ENCODE peak calls at places on chromosomes 6 and 20, in six cellular contexts. T, E, N, J, W and L are unnamed samples.

GRCh38 chr20:13262302-13262650 is 41.2 kb downstream of the ISM1 start:
- DNase-seq in W (no peak), E (no peak), J (no peak), N (no peak), T (no peak), L (no peak)

GRCh38 chr6:33993653-33994052 is 152.2 kb downstream of the GRM4 start:
- DNase-seq in W (no peak), N (no peak), T (no peak), E (no peak), J (no peak), L (no peak)

GRCh38 chr20:32289661-32290431 is 12.4 kb downstream of the KIF3B start:
- DNase-seq in W (no peak), T (no peak), J (no peak), N (no peak), E (no peak), L (no peak)

GRCh38 chr6:118551063-118551672 is 3.1 kb downstream of the PLN start:
- DNase-seq in T (no peak), E (no peak), W (no peak), N (peak; percentile 17), J (peak; percentile 42), L (no peak)

GRCh38 chr20:49811825-49812462 is 684 bp upstream of the SLC9A8 start:
- DNase-seq in N (no peak), T (no peak), J (peak; percentile 44), W (no peak), E (no peak), L (no peak)

GRCh38 chr6:131995924-131996323 is 44.8 kb upstream of the CCN2 start:
- DNase-seq in E (no peak), T (no peak), J (no peak), W (no peak), N (peak; percentile 52), L (no peak)

GRCh38 chr20:63128367-63128766 is 87.6 kb downstream of the YTHDF1 start:
- DNase-seq in N (no peak), E (no peak), T (no peak), J (no peak), W (no peak), L (peak; percentile 29)

GRCh38 chr6:10205120-10205519 is 209.8 kb downstream of the TFAP2A start:
- DNase-seq in N (no peak), W (no peak), T (no peak), J (no peak), E (no peak), L (no peak)

GRCh38 chr6:41080623-41081022 is 7.8 kb downstream of the NFYA start:
- DNase-seq in N (no peak), E (no peak), J (no peak), W (no peak), T (no peak), L (no peak)

GRCh38 chr6:77487808-77488425 is 24.6 kb upstream of the HTR1B start:
- DNase-seq in W (no peak), J (no peak), N (no peak), E (no peak), T (no peak), L (no peak)

GRCh38 chr6:50264995-50265571 is 215.4 kb upstream of the DEFB112 start:
- DNase-seq in W (no peak), N (no peak), J (no peak), T (no peak), E (no peak), L (no peak)

GRCh38 chr6:45450801-45451200 is 73.1 kb upstream of the SUPT3H start:
- DNase-seq in J (no peak), N (no peak), T (no peak), W (no peak), E (no peak), L (no peak)

GRCh38 chr6:13413466-13413862 is 73.9 kb downstream of the GFOD1 start:
- DNase-seq in E (no peak), N (no peak), W (peak; percentile 30), T (no peak), J (no peak), L (no peak)
- TF ChIP-seq EP300 in E (no peak), N (no peak), W (peak; percentile 66), T (no peak), J (no peak), L (no peak)

GRCh38 chr6:11224966-11225463 is 7.5 kb downstream of the NEDD9 start:
- DNase-seq in E (no peak), J (no peak), W (no peak), T (no peak), N (no peak), L (no peak)

GRCh38 chr6:11224252-11224965 is 8.1 kb downstream of the NEDD9 start:
- DNase-seq in N (no peak), T (no peak), J (no peak), W (no peak), E (peak; percentile 43), L (no peak)

GRCh38 chr6:11223296-11223695 is 9.2 kb downstream of the NEDD9 start:
- DNase-seq in E (no peak), N (no peak), J (no peak), W (no peak), T (no peak), L (no peak)

GRCh38 chr6:11227698-11228097 is 4.8 kb downstream of the NEDD9 start:
- DNase-seq in N (no peak), T (no peak), J (no peak), E (no peak), W (no peak), L (no peak)

GRCh38 chr6:11225990-11226389 is 6.5 kb downstream of the NEDD9 start:
- DNase-seq in W (no peak), N (no peak), J (no peak), E (no peak), T (no peak), L (no peak)
- TF ChIP-seq EP300 in W (no peak), N (no peak), J (no peak), E (no peak), T (no peak), L (no peak)

GRCh38 chr6:318265-318890 is 26.1 kb downstream of the DUSP22 start:
- DNase-seq in T (no peak), N (no peak), E (no peak), W (no peak), J (no peak), L (peak; percentile 54)

GRCh38 chr6:316753-317038 is 24.4 kb downstream of the DUSP22 start:
- DNase-seq in J (no peak), T (no peak), E (no peak), N (no peak), W (no peak), L (no peak)

GRCh38 chr6:317068-317451 is 24.8 kb downstream of the DUSP22 start:
- DNase-seq in E (no peak), J (no peak), W (no peak), N (no peak), T (no peak), L (peak; percentile 70)

GRCh38 chr6:315921-316752 is 23.9 kb downstream of the DUSP22 start:
- DNase-seq in N (no peak), J (no peak), E (peak; percentile 80), W (no peak), T (no peak), L (peak; percentile 57)

DNA sequence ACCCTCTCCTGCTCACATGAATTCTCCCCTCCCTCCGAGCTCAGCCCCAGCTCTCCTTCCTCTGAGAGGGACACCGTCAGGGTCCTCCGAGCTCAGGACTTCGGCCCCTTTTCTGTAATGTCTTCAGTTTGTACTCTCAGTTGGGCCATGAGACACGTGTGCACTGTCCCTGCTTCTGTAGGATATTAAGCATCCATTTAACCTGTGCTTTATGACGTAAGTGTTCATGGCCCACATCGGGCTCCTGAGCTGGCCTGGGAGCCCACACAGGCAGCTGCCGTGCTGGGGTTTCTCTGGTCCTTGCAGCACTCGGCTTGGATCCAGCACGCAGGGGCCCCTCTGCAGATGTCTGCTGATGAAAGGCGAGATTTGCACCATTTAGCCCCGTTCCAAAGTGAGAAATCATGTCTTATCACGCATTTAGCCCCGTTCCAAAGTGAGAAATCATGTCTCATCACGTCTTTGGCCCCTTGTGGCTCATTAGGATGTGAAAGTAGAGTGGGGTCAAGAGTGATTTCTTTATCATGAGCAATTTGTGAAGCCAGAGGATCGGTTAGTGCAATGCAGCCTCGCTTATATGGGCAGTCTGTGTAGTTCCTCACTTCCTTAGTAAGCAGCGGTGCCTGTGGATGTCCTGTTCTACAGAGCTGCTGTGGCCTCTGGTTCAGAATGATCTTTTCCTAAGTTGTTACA is 25.3 kb downstream of the DUSP22 start:
- DNase-seq in E (peak; percentile 96), J (no peak), T (no peak), N (no peak), W (no peak), L (peak; percentile 65)
- TF ChIP-seq EP300 in E (peak; percentile 99), J (no peak), T (no peak), N (no peak), W (no peak), L (no peak)

DNA sequence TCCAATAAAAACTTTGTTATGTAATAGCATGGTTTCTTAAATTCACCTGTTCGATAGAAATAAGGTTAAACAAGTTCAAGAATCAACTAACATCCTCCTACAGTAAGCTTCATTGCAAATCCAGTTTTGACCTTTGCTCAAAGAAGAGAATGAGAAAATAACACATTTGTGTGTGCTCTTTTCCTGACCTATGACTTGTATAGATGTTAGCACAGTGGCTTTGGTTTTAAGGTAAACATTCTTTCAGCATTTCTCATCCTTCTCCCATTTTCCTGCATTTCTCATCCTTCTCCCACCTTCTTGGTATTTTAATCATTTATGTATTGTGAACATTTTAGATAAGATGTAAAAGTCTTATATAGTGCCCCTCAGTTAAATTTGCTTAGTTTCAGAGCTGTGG is 73.9 kb downstream of the PLCB1 start:
- DNase-seq in E (no peak), N (no peak), J (no peak), T (no peak), W (no peak), L (no peak)
- TF ChIP-seq EP300 in E (no peak), N (no peak), J (no peak), T (no peak), W (no peak), L (no peak)

DNA sequence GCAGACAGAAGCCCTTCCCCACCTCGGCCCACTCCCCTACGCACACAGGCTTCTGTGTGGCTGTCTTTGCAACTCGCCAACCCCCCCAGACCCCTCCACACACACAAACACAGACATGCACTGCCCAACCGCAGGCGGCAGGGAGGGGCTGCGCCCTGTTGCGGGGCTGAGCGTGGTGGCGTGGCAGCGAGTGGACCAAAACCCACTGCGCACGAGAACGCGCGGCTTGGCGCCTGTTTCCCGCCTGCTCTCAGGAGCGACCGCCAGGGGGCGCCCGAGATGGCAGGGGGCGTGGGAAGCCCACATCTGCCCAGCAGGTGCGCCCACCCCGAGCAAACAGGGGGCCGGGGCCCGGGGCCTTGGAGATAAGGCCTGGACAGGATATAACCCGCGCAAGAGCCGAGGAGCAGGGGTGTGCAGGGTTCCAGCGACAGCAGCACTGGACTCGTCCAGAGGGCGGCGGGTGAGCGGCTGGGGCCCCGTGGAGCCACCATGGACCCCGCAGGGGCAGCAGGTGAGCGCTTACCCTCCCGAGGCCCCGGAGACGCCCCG is at the start of gene RBPJL:
- DNase-seq in E (no peak), T (no peak), J (peak; percentile 66), N (no peak), W (no peak), L (no peak)
- TF ChIP-seq EP300 in E (no peak), T (no peak), J (no peak), N (no peak), W (no peak), L (no peak)